ENCODE peak calls at places on chromosome 4, in ten cellular contexts. Q is iPS-NIHi11; G is tibial nerve; Y is NCI-H1694; S is stimulated activated CD4-positive, alpha-beta T cell treated with anti-CD3 and anti-CD28 coated beads, Interleukin-4, amount 100 ng/mL, for 24 hours; C is sciatic nerve; R is immature natural killer cell; I is stimulated activated naive B cell treated with anti-CD40 and anti-IgM and Interleukin-4, amounts not matched to agents 10 μg/mL and 1 μg/mL and 100 μg/mL, for 72 hours; W is lower lobe of right lung; T is DMS53. B is an unnamed sample.
A peak's percentile ranks its signal among the peaks of the same experiment; 100 is the strongest.

GRCh38 chr4:18935956-18936355 is 914.4 kb upstream of the LCORL start:
- DNase-seq in Q (peak; percentile 31), G (no peak), Y (no peak), S (no peak), C (no peak), R (no peak), I (no peak), W (no peak), T (no peak), B (peak; percentile 54)

GRCh38 chr4:123974419-123975105 is 578.0 kb downstream of the SPRY1 start:
- DNase-seq in Q (no peak), G (no peak), Y (no peak), S (no peak), C (no peak), R (no peak), I (no peak), W (no peak), T (no peak), B (no peak)

GRCh38 chr4:182314537-182314936 is 71.3 kb downstream of the TENM3 start:
- DNase-seq in Q (no peak), G (no peak), Y (no peak), S (no peak), C (no peak), R (no peak), I (no peak), W (no peak), T (no peak), B (no peak)

GRCh38 chr4:153142700-153143438 is 61.4 kb upstream of the TRIM2 start:
- DNase-seq in Q (peak; percentile 79), G (peak; percentile 63), Y (peak; percentile 78), S (peak; percentile 60), C (peak; percentile 83), R (peak; percentile 19), I (no peak), W (peak; percentile 80), T (peak; percentile 85), B (peak; percentile 94)

GRCh38 chr4:85677286-85677685 is 202.3 kb downstream of the ARHGAP24 start:
- DNase-seq in Q (no peak), G (no peak), Y (no peak), S (no peak), C (no peak), R (no peak), I (no peak), W (no peak), T (no peak), B (no peak)

GRCh38 chr4:86898562-86898961 is 6.3 kb upstream of the C4orf36 start:
- DNase-seq in Q (no peak), G (no peak), Y (no peak), S (no peak), C (no peak), R (no peak), I (no peak), W (no peak), T (peak; percentile 17), B (peak; percentile 40)

GRCh38 chr4:40183615-40184411 is 13.0 kb upstream of the RHOH start:
- DNase-seq in Q (no peak), G (no peak), Y (no peak), S (no peak), C (no peak), R (no peak), I (no peak), W (no peak), T (no peak), B (no peak)

GRCh38 chr4:164931551-164932324 is 45.7 kb downstream of the TRIM61 start:
- DNase-seq in Q (peak; percentile 22), G (no peak), Y (no peak), S (no peak), C (no peak), R (no peak), I (no peak), W (no peak), T (no peak), B (no peak)

GRCh38 chr4:182925298-182925738 is 8.1 kb upstream of the DCTD start:
- DNase-seq in Q (peak; percentile 58), G (peak; percentile 17), Y (peak; percentile 72), S (peak; percentile 43), C (peak; percentile 73), R (peak; percentile 50), I (peak; percentile 49), W (peak; percentile 75), T (peak; percentile 90), B (peak; percentile 76)

GRCh38 chr4:66554844-66555243 is 884.6 kb upstream of the EPHA5 start:
- DNase-seq in Q (no peak), G (no peak), Y (no peak), S (no peak), C (no peak), R (no peak), I (no peak), W (no peak), T (no peak), B (no peak)